ENCODE peak calls at places on chromosomes 5 and 9, in six cellular contexts. O is iPS-NIHi11, J is bronchial epithelial cell, V is nucleus accumbens, G is heart right ventricle, T is sigmoid colon. F is an unnamed sample.

GRCh38 chr5:9698125-9698848 is 68.1 kb upstream of the TAS2R1 start:
- DNase-seq in O (no peak), J (no peak), V (no peak), G (no peak), T (no peak), F (peak; percentile 54)

GRCh38 chr5:39947657-39948056 is 522.9 kb upstream of the DAB2 start:
- DNase-seq in O (no peak), J (peak; percentile 25), V (no peak), G (no peak), T (no peak), F (peak; percentile 2)

GRCh38 chr9:91419222-91420191 is 4.1 kb downstream of the NFIL3 start:
- DNase-seq in O (no peak), J (peak; percentile 95), V (no peak), G (no peak), T (peak; percentile 88), F (peak; percentile 93)

GRCh38 chr9:121750259-121750714 is 98.9 kb downstream of the DAB2IP start:
- DNase-seq in O (no peak), J (no peak), V (no peak), G (no peak), T (no peak), F (no peak)

GRCh38 chr5:54294097-54294667 is 16.2 kb downstream of the ARL15 start:
- DNase-seq in O (no peak), J (no peak), V (no peak), G (no peak), T (no peak), F (no peak)

GRCh38 chr5:77852514-77853352 is 76.6 kb upstream of the TBCA start:
- DNase-seq in O (peak; percentile 85), J (no peak), V (peak; percentile 33), G (peak; percentile 77), T (peak; percentile 77), F (peak; percentile 74)

GRCh38 chr9:109733690-109734089 is 46.3 kb upstream of the PALM2AKAP2 start:
- DNase-seq in O (no peak), J (peak; percentile 86), V (no peak), G (no peak), T (no peak), F (peak; percentile 28)

GRCh38 chr9:75299324-75299723 is 211.0 kb downstream of the OSTF1 start:
- DNase-seq in O (no peak), J (no peak), V (no peak), G (no peak), T (no peak), F (no peak)

GRCh38 chr9:91084896-91085295 is 276.8 kb downstream of the AUH start:
- DNase-seq in O (no peak), J (no peak), V (no peak), G (no peak), T (no peak), F (no peak)

GRCh38 chr9:136007906-136008692 is 46.9 kb upstream of the UBAC1 start:
- DNase-seq in O (no peak), J (peak; percentile 59), V (no peak), G (no peak), T (no peak), F (peak; percentile 58)

GRCh38 chr9:134497283-134497860 is 144.2 kb upstream of the COL5A1 start:
- DNase-seq in O (no peak), J (no peak), V (no peak), G (no peak), T (no peak), F (peak; percentile 17)

GRCh38 chr5:135246923-135247795 is 151.9 kb downstream of the MACROH2A1 start:
- DNase-seq in O (peak; percentile 45), J (peak; percentile 98), V (no peak), G (no peak), T (peak; percentile 64), F (peak; percentile 95)

GRCh38 chr5:86999951-87000350 is 267.7 kb upstream of the RASA1 start:
- DNase-seq in O (no peak), J (no peak), V (no peak), G (no peak), T (no peak), F (no peak)

GRCh38 chr5:170184007-170184687 is 48.6 kb upstream of the C5orf58 start:
- DNase-seq in O (peak; percentile 83), J (peak; percentile 49), V (peak; percentile 4), G (peak; percentile 58), T (no peak), F (peak; percentile 25)

GRCh38 chr9:131728961-131729360 is 10.9 kb downstream of the RAPGEF1 start:
- DNase-seq in O (no peak), J (no peak), V (no peak), G (no peak), T (no peak), F (no peak)

GRCh38 chr5:122327110-122327509 is 15.1 kb downstream of the SNCAIP start:
- DNase-seq in O (no peak), J (no peak), V (no peak), G (no peak), T (no peak), F (no peak)

GRCh38 chr5:31364881-31365636 is 166.8 kb downstream of the DROSHA start:
- DNase-seq in O (no peak), J (peak; percentile 10), V (no peak), G (no peak), T (no peak), F (peak; percentile 91)